ENCODE peak calls at places on chromosomes 2 and 18, in ten cellular contexts. D is foreskin fibroblast, T is WERI-Rb-1, C is MM.1S, X is heart left ventricle, Q is kidney, U is endodermal cell, R is uterus, A is AG10803, W is neural progenitor cell. E is an unnamed sample.

GRCh38 chr2:5839563-5839962 is 147.4 kb downstream of the SOX11 start:
- DNase-seq in D (no peak), T (no peak), C (no peak), X (no peak), Q (no peak), U (no peak), R (no peak), A (no peak), W (peak; percentile 58), E (no peak)

GRCh38 chr2:188622898-188623297 is 331.2 kb downstream of the GULP1 start:
- DNase-seq in D (no peak), T (no peak), C (no peak), X (no peak), Q (no peak), U (no peak), R (no peak), A (peak; percentile 40), W (no peak), E (no peak)

GRCh38 chr2:200962821-200963128 is 685 bp downstream of the ORC2 start:
- DNase-seq in D (no peak), T (no peak), C (no peak), X (peak; percentile 44), Q (no peak), U (no peak), R (no peak), A (no peak), W (no peak), E (no peak)

GRCh38 chr2:226578879-226579278 is 220.7 kb downstream of the IRS1 start:
- DNase-seq in D (peak; percentile 65), T (no peak), C (no peak), X (no peak), Q (no peak), U (no peak), R (no peak), A (peak; percentile 78), W (no peak), E (peak; percentile 59)

GRCh38 chr2:143398701-143399260 is 269.6 kb downstream of the ARHGAP15 start:
- DNase-seq in D (peak; percentile 10), T (no peak), C (no peak), X (no peak), Q (no peak), U (no peak), R (no peak), A (no peak), W (no peak), E (no peak)

GRCh38 chr2:88692187-88692586 is 714 bp downstream of the RPIA start:
- DNase-seq in D (peak; percentile 49), T (no peak), C (peak; percentile 50), X (no peak), Q (no peak), U (peak; percentile 70), R (no peak), A (peak; percentile 5), W (no peak), E (peak; percentile 10)

GRCh38 chr2:675982-676646 is 1.1 kb downstream of the TMEM18 start:
- DNase-seq in D (peak; percentile 96), T (peak; percentile 79), C (peak; percentile 51), X (peak; percentile 62), Q (peak; percentile 86), U (peak; percentile 94), R (peak; percentile 73), A (peak; percentile 93), W (peak; percentile 80), E (peak; percentile 95)

GRCh38 chr2:216583606-216584005 is 49.6 kb upstream of the IGFBP2 start:
- DNase-seq in D (no peak), T (no peak), C (no peak), X (no peak), Q (no peak), U (no peak), R (no peak), A (no peak), W (no peak), E (no peak)

GRCh38 chr2:203583696-203584095 is 48.6 kb upstream of the RAPH1 start:
- DNase-seq in D (peak; percentile 78), T (no peak), C (peak; percentile 94), X (peak; percentile 62), Q (no peak), U (no peak), R (no peak), A (peak; percentile 69), W (no peak), E (peak; percentile 46)

GRCh38 chr2:116148361-116148760 is 1666.1 kb upstream of the DDX18 start:
- DNase-seq in D (no peak), T (no peak), C (no peak), X (no peak), Q (no peak), U (no peak), R (no peak), A (no peak), W (no peak), E (no peak)

GRCh38 chr2:74740395-74741075 is 86.5 kb downstream of the SEMA4F start:
- DNase-seq in D (peak; percentile 98), T (peak; percentile 64), C (no peak), X (peak; percentile 68), Q (peak; percentile 70), U (peak; percentile 64), R (no peak), A (peak; percentile 97), W (no peak), E (peak; percentile 94)

GRCh38 chr2:109343460-109343859 is 214.5 kb downstream of the SH3RF3 start:
- DNase-seq in D (no peak), T (peak; percentile 19), C (no peak), X (no peak), Q (no peak), U (no peak), R (no peak), A (no peak), W (no peak), E (no peak)

GRCh38 chr2:216799873-216800421 is 59.9 kb downstream of the TNP1 start:
- DNase-seq in D (peak; percentile 35), T (no peak), C (no peak), X (no peak), Q (no peak), U (no peak), R (peak; percentile 71), A (peak; percentile 86), W (no peak), E (peak; percentile 79)

GRCh38 chr18:10878703-10879102 is 270.7 kb downstream of the PIEZO2 start:
- DNase-seq in D (no peak), T (no peak), C (peak; percentile 96), X (no peak), Q (no peak), U (no peak), R (no peak), A (no peak), W (no peak), E (no peak)

GRCh38 chr2:55965966-55966365 is 42.4 kb upstream of the EFEMP1 start:
- DNase-seq in D (peak; percentile 49), T (no peak), C (no peak), X (no peak), Q (no peak), U (no peak), R (no peak), A (peak; percentile 18), W (no peak), E (peak; percentile 46)

DNA sequence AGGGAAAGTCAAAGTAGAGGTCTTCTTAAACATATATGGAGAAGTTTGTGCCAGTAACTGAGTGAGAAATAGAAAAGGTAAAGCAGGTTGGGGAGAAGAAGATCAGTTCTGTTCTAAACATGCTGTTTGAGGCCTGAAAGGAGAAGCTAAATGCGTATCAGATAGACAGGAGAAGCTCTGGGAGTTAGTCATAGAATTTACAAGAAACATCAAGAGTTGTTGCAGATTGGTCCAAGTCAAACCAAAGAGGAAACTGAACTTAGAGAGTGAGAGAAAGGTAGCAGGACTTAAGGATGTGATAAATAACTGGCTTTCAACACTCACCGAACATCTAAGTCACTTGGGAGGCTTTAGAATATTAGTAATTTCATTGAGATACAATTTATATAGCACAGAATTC is 29.2 kb upstream of the CERS6 start:
- DNase-seq in D (no peak), T (no peak), C (no peak), X (no peak), Q (no peak), U (no peak), R (no peak), A (no peak), W (no peak), E (peak; percentile 21)
- TF ChIP-seq CTCF in D (no peak), T (no peak), C (no peak), X (no peak), Q (no peak), U (no peak), R (no peak), A (no peak), W (no peak), E (no peak)

GRCh38 chr2:38066415-38066814 is 9.5 kb downstream of the CYP1B1 start:
- DNase-seq in D (peak; percentile 14), T (no peak), C (no peak), X (no peak), Q (no peak), U (no peak), R (no peak), A (no peak), W (no peak), E (no peak)
- H3K4me3 ChIP-seq in D (no peak overlapping the region), T (no peak overlapping the region), C (no peak overlapping the region), X (no peak overlapping the region), Q (no peak overlapping the region), U (no peak overlapping the region), R (no peak overlapping the region), A (no peak overlapping the region), W (no peak overlapping the region), E (no peak overlapping the region)

GRCh38 chr2:141946016-141946415 is 184.8 kb downstream of the LRP1B start:
- DNase-seq in D (no peak), T (no peak), C (no peak), X (no peak), Q (no peak), U (no peak), R (no peak), A (no peak), W (no peak), E (no peak)

GRCh38 chr2:141947715-141948114 is 183.1 kb downstream of the LRP1B start:
- DNase-seq in D (no peak), T (no peak), C (peak; percentile 81), X (no peak), Q (no peak), U (no peak), R (no peak), A (no peak), W (no peak), E (no peak)

GRCh38 chr2:141941224-141941714 is 189.5 kb downstream of the LRP1B start:
- DNase-seq in D (no peak), T (no peak), C (no peak), X (no peak), Q (no peak), U (peak; percentile 72), R (no peak), A (no peak), W (no peak), E (no peak)

GRCh38 chr2:141940709-141941108 is 190.1 kb downstream of the LRP1B start:
- DNase-seq in D (no peak), T (no peak), C (no peak), X (no peak), Q (no peak), U (no peak), R (no peak), A (no peak), W (no peak), E (no peak)

GRCh38 chr2:141942006-141942789 is 188.6 kb downstream of the LRP1B start:
- DNase-seq in D (peak; percentile 24), T (no peak), C (no peak), X (no peak), Q (no peak), U (no peak), R (no peak), A (no peak), W (no peak), E (no peak)
- TF ChIP-seq CTCF in D (peak; percentile 23), T (peak; percentile 35), C (peak; percentile 39), X (no peak), Q (no peak), U (peak; percentile 76), R (no peak), A (peak; percentile 48), W (peak; percentile 58), E (peak; percentile 31)

GRCh38 chr2:40106061-40106460 is 327.0 kb upstream of the THUMPD2 start:
- DNase-seq in D (peak; percentile 61), T (no peak), C (no peak), X (no peak), Q (no peak), U (no peak), R (no peak), A (peak; percentile 56), W (no peak), E (peak; percentile 25)
- H3K4me3 ChIP-seq in D (no peak overlapping the region), T (no peak overlapping the region), C (no peak overlapping the region), X (no peak overlapping the region), Q (no peak overlapping the region), U (no peak overlapping the region), R (no peak overlapping the region), A (no peak overlapping the region), W (no peak overlapping the region), E (no peak overlapping the region)

E was measured in fibroblast of mammary gland.